ENCODE peak calls at places on chromosome 16, in eight cellular contexts. G is fibroblast of pulmonary artery; J is H9; T is T-helper 2 cell treated with Interferon-gamma antibody and Interleukin-4, amounts not matched to agents 5 μg/mL and 100 μg/mL, for 36 hours; A is epithelial cell of esophagus; F is HepG2; E is activated naive CD4-positive, alpha-beta T cell treated with Interleukin-2 at 50 U/mL for 16 hours; P is activated T-cell treated with anti-CD3 and anti-CD28 coated beads, Interleukin-2, amount 50 U/mL, for 72 hours. L is an unnamed sample.

GRCh38 chr16:24776486-24777220 is 47.2 kb downstream of the TNRC6A start:
- DNase-seq in A (no peak), G (peak; percentile 71), T (no peak), E (no peak), F (no peak), J (no peak), P (no peak), L (no peak)

GRCh38 chr16:3282103-3282746 is 1.1 kb upstream of the ZNF263 start:
- DNase-seq in A (no peak), P (no peak), G (no peak), T (no peak), J (peak; percentile 82), E (no peak), F (peak; percentile 73), L (peak; percentile 77)

GRCh38 chr16:82699711-82700495 is 73.1 kb downstream of the CDH13 start:
- DNase-seq in J (no peak), G (peak; percentile 93), T (no peak), F (no peak), A (peak; percentile 82), P (no peak), E (no peak), L (peak; percentile 8)

GRCh38 chr16:56776562-56776961 is 46.6 kb downstream of the NUP93 start:
- DNase-seq in F (no peak), G (peak; percentile 73), E (no peak), P (no peak), A (peak; percentile 58), J (no peak), T (no peak), L (peak; percentile 13)

GRCh38 chr16:59665618-59666220 is 931.6 kb upstream of the GOT2 start:
- DNase-seq in J (no peak), F (no peak), G (no peak), E (no peak), A (no peak), T (no peak), P (no peak), L (no peak)

GRCh38 chr16:57873218-57873617 is 70.9 kb upstream of the KIFC3 start:
- DNase-seq in T (no peak), G (no peak), F (no peak), A (no peak), E (no peak), J (peak; percentile 86), P (no peak), L (no peak)

GRCh38 chr16:73015612-73016487 is 32.1 kb downstream of the ZFHX3 start:
- DNase-seq in J (no peak), P (no peak), F (peak; percentile 91), G (no peak), T (no peak), A (peak; percentile 96), E (no peak), L (peak; percentile 94)

GRCh38 chr16:5616841-5617240 is 519.2 kb upstream of the EEF2KMT start:
- DNase-seq in E (no peak), F (no peak), T (no peak), A (no peak), J (no peak), G (no peak), P (no peak), L (no peak)

GRCh38 chr16:3023415-3023668 is 400 bp downstream of the HCFC1R1 start:
- DNase-seq in P (no peak), E (peak; percentile 29), T (no peak), A (peak; percentile 89), F (no peak), G (peak; percentile 44), J (no peak), L (peak; percentile 94)

GRCh38 chr16:57859331-57859730 is 57.0 kb upstream of the KIFC3 start:
- DNase-seq in G (peak; percentile 62), F (peak; percentile 67), J (no peak), E (peak; percentile 7), T (no peak), P (no peak), A (peak; percentile 24), L (peak; percentile 70)

GRCh38 chr16:89022051-89022836 is 45.2 kb upstream of the CBFA2T3 start:
- DNase-seq in T (no peak), G (no peak), F (no peak), A (no peak), E (no peak), J (no peak), P (no peak), L (no peak)

L was measured in kidney tubule cell.